ENCODE peak calls at places on chromosomes 5 and 9, in ten cellular contexts. One of them, this sample, is unnamed.

GRCh38 chr5:52783226-52783959 is 4.3 kb upstream of the ITGA1 start:
- DNase-seq in GM13977: no peak
- DNase-seq in neural crest cell: no peak
- DNase-seq in B cell: no peak
- DNase-seq in endothelial cell: no peak
- DNase-seq in AG04449: no peak
- DNase-seq in fibroblast of lung: peak
- DNase-seq in fibroblast of the aortic adventitia: no peak
- DNase-seq in activated B cell treated with CpG ODN at 0.5 μM for 24 hours: no peak
- DNase-seq in Calu3: peak
- DNase-seq in this sample: no peak

GRCh38 chr9:130770679-130771442 is 64.2 kb upstream of the ABL1 start:
- DNase-seq in fibroblast of the aortic adventitia: peak
- DNase-seq in activated B cell treated with CpG ODN at 0.5 μM for 24 hours: no peak
- DNase-seq in GM13977: peak
- DNase-seq in endothelial cell: no peak
- DNase-seq in Calu3: peak
- DNase-seq in fibroblast of lung: peak
- DNase-seq in neural crest cell: no peak
- DNase-seq in B cell: peak
- DNase-seq in AG04449: peak
- DNase-seq in this sample: peak

GRCh38 chr5:6714221-6715041 is 1.2 kb downstream of the TENT4A start:
- DNase-seq in activated B cell treated with CpG ODN at 0.5 μM for 24 hours: peak
- DNase-seq in Calu3: peak
- DNase-seq in fibroblast of the aortic adventitia: no peak
- DNase-seq in GM13977: no peak
- DNase-seq in AG04449: no peak
- DNase-seq in B cell: peak
- DNase-seq in neural crest cell: no peak
- DNase-seq in fibroblast of lung: peak
- DNase-seq in endothelial cell: peak
- DNase-seq in this sample: no peak

GRCh38 chr9:37746448-37747270 is 6.9 kb upstream of the TRMT10B start:
- DNase-seq in fibroblast of the aortic adventitia: no peak
- DNase-seq in AG04449: peak
- DNase-seq in GM13977: no peak
- DNase-seq in B cell: no peak
- DNase-seq in neural crest cell: no peak
- DNase-seq in Calu3: no peak
- DNase-seq in endothelial cell: no peak
- DNase-seq in activated B cell treated with CpG ODN at 0.5 μM for 24 hours: no peak
- DNase-seq in fibroblast of lung: peak
- DNase-seq in this sample: no peak

GRCh38 chr9:90642570-90643539 is at the start of gene DIRAS2:
- DNase-seq in GM13977: peak
- DNase-seq in AG04449: no peak
- DNase-seq in endothelial cell: peak
- DNase-seq in neural crest cell: peak
- DNase-seq in fibroblast of lung: peak
- DNase-seq in fibroblast of the aortic adventitia: peak
- DNase-seq in B cell: peak
- DNase-seq in Calu3: peak
- DNase-seq in activated B cell treated with CpG ODN at 0.5 μM for 24 hours: no peak
- DNase-seq in this sample: peak

GRCh38 chr5:68261174-68262021 is 45.8 kb downstream of the PIK3R1 start:
- DNase-seq in activated B cell treated with CpG ODN at 0.5 μM for 24 hours: no peak
- DNase-seq in fibroblast of the aortic adventitia: peak
- DNase-seq in GM13977: no peak
- DNase-seq in Calu3: no peak
- DNase-seq in B cell: no peak
- DNase-seq in neural crest cell: no peak
- DNase-seq in AG04449: no peak
- DNase-seq in fibroblast of lung: peak
- DNase-seq in endothelial cell: no peak
- DNase-seq in this sample: no peak

GRCh38 chr9:103872811-103873210 is 221.3 kb upstream of the SMC2 start:
- DNase-seq in B cell: no peak
- DNase-seq in AG04449: no peak
- DNase-seq in fibroblast of the aortic adventitia: no peak
- DNase-seq in activated B cell treated with CpG ODN at 0.5 μM for 24 hours: no peak
- DNase-seq in neural crest cell: no peak
- DNase-seq in fibroblast of lung: no peak
- DNase-seq in endothelial cell: no peak
- DNase-seq in Calu3: no peak
- DNase-seq in GM13977: no peak
- DNase-seq in this sample: no peak

GRCh38 chr5:93421498-93421897 is 159.5 kb downstream of the NR2F1-AS1 start:
- DNase-seq in B cell: no peak
- DNase-seq in endothelial cell: no peak
- DNase-seq in Calu3: no peak
- DNase-seq in fibroblast of the aortic adventitia: no peak
- DNase-seq in activated B cell treated with CpG ODN at 0.5 μM for 24 hours: no peak
- DNase-seq in fibroblast of lung: no peak
- DNase-seq in GM13977: no peak
- DNase-seq in AG04449: no peak
- DNase-seq in neural crest cell: peak
- DNase-seq in this sample: no peak

GRCh38 chr5:96657068-96657467 is 5.1 kb upstream of the CAST start:
- DNase-seq in activated B cell treated with CpG ODN at 0.5 μM for 24 hours: no peak
- DNase-seq in B cell: no peak
- DNase-seq in fibroblast of the aortic adventitia: peak
- DNase-seq in neural crest cell: no peak
- DNase-seq in AG04449: peak
- DNase-seq in Calu3: peak
- DNase-seq in fibroblast of lung: peak
- DNase-seq in endothelial cell: no peak
- DNase-seq in GM13977: peak
- DNase-seq in this sample: peak

GRCh38 chr5:14097998-14098471 is 45.1 kb upstream of the TRIO start:
- DNase-seq in fibroblast of the aortic adventitia: peak
- DNase-seq in B cell: no peak
- DNase-seq in GM13977: no peak
- DNase-seq in AG04449: peak
- DNase-seq in endothelial cell: no peak
- DNase-seq in fibroblast of lung: peak
- DNase-seq in neural crest cell: no peak
- DNase-seq in activated B cell treated with CpG ODN at 0.5 μM for 24 hours: no peak
- DNase-seq in Calu3: no peak
- DNase-seq in this sample: no peak

GRCh38 chr5:79853676-79854418 is 137.2 kb downstream of the MTX3 start:
- DNase-seq in B cell: no peak
- DNase-seq in fibroblast of lung: peak
- DNase-seq in GM13977: no peak
- DNase-seq in fibroblast of the aortic adventitia: no peak
- DNase-seq in endothelial cell: no peak
- DNase-seq in AG04449: no peak
- DNase-seq in activated B cell treated with CpG ODN at 0.5 μM for 24 hours: no peak
- DNase-seq in Calu3: peak
- DNase-seq in neural crest cell: no peak
- DNase-seq in this sample: no peak

GRCh38 chr5:138635268-138635667 is 60.1 kb upstream of the HSPA9 start:
- DNase-seq in AG04449: no peak
- DNase-seq in B cell: no peak
- DNase-seq in activated B cell treated with CpG ODN at 0.5 μM for 24 hours: no peak
- DNase-seq in endothelial cell: no peak
- DNase-seq in GM13977: no peak
- DNase-seq in neural crest cell: no peak
- DNase-seq in fibroblast of lung: peak
- DNase-seq in Calu3: no peak
- DNase-seq in fibroblast of the aortic adventitia: peak
- DNase-seq in this sample: no peak

GRCh38 chr5:177085985-177086917 is at the start of gene FGFR4:
- DNase-seq in neural crest cell: peak
- DNase-seq in endothelial cell: peak
- DNase-seq in activated B cell treated with CpG ODN at 0.5 μM for 24 hours: no peak
- DNase-seq in AG04449: no peak
- DNase-seq in fibroblast of the aortic adventitia: peak
- DNase-seq in fibroblast of lung: peak
- DNase-seq in GM13977: peak
- DNase-seq in B cell: peak
- DNase-seq in Calu3: peak
- DNase-seq in this sample: peak

DNA sequence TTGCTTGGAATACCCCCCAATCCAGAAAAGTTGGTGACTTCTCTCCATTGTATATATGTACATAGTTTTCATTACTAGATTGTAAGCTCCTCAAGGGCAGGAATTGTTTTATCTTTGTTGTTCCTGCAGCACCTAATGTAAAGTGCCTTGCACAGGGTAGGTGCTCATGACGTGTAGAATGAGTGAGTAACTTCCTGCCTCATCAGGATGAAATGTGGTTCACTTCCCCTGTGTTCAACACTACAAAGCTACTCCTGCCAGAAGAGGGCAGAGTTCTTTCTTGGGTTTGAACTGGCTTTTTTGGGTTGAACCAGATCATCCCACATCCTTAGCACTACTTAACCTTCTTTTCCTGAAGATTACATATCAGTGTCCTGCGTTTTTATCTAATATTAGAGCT is 23.9 kb downstream of the GTF3C4 start:
- DNase-seq in activated B cell treated with CpG ODN at 0.5 μM for 24 hours: no peak
- DNase-seq in fibroblast of lung: peak
- DNase-seq in B cell: peak
- DNase-seq in AG04449: no peak
- DNase-seq in neural crest cell: no peak
- DNase-seq in fibroblast of the aortic adventitia: no peak
- DNase-seq in Calu3: no peak
- DNase-seq in GM13977: no peak
- DNase-seq in endothelial cell: no peak
- DNase-seq in this sample: no peak
- TF ChIP-seq CTCF in activated B cell treated with CpG ODN at 0.5 μM for 24 hours: no peak
- TF ChIP-seq CTCF in fibroblast of lung: no peak
- TF ChIP-seq CTCF in B cell: no peak
- TF ChIP-seq CTCF in AG04449: no peak
- TF ChIP-seq CTCF in neural crest cell: no peak
- TF ChIP-seq CTCF in fibroblast of the aortic adventitia: no peak
- TF ChIP-seq CTCF in Calu3: no peak
- TF ChIP-seq CTCF in GM13977: no peak
- TF ChIP-seq CTCF in endothelial cell: no peak
- TF ChIP-seq CTCF in this sample: peak

DNA sequence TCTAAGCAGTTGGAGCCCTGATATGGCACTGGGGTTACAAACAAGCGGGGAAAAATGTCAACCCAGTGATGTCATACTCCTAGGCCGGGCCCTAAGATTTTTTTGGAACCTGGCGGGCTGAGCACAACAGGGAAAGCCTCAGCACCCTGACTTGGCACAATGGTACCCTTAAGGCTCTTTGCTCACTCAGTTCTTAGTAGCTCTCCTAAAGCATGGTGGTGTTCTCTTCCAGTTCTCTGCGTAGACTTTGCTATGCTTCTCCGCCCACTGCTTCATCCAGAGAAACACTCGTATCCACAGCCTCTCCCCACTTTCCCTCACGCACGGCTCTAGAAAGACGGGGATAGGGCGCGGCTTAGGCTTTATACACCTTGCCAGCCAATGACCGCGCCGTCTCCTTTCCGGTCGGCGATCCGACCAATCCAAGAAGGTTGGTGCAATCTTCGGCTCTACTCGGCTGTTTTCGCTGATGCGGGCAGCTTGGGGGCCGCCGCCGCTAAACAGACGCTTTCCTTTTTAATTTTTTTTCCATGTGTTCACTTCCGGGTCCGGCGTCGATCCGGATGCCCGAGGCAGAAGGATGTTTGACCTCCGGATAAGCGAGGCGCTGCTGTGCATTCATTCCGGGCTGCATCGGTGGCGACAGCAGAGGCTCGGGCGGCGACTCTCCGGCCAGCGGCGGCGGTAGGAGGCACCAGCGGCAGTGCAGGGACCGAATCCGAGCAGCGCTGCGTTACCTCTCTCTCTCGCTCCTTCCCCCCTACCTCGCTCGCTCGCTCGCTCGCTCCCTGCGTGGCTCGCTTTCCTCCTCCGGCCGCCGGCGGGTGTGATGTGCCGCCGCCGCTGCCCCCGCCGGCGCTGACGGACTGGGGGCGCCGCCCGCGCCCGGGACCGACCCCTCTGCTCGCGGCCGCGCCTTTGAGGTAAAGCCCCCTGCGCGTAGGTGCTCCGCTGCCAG is at the start of gene CSNK1G3:
- DNase-seq in B cell: peak
- DNase-seq in activated B cell treated with CpG ODN at 0.5 μM for 24 hours: peak
- DNase-seq in Calu3: peak
- DNase-seq in AG04449: peak
- DNase-seq in fibroblast of lung: peak
- DNase-seq in fibroblast of the aortic adventitia: peak
- DNase-seq in neural crest cell: peak
- DNase-seq in GM13977: peak
- DNase-seq in endothelial cell: peak
- DNase-seq in this sample: peak
- TF ChIP-seq CTCF in B cell: no peak
- TF ChIP-seq CTCF in activated B cell treated with CpG ODN at 0.5 μM for 24 hours: no peak
- TF ChIP-seq CTCF in Calu3: no peak
- TF ChIP-seq CTCF in AG04449: no peak
- TF ChIP-seq CTCF in fibroblast of lung: no peak
- TF ChIP-seq CTCF in fibroblast of the aortic adventitia: no peak
- TF ChIP-seq CTCF in neural crest cell: no peak
- TF ChIP-seq CTCF in GM13977: no peak
- TF ChIP-seq CTCF in endothelial cell: no peak
- TF ChIP-seq CTCF in this sample: peak

DNA sequence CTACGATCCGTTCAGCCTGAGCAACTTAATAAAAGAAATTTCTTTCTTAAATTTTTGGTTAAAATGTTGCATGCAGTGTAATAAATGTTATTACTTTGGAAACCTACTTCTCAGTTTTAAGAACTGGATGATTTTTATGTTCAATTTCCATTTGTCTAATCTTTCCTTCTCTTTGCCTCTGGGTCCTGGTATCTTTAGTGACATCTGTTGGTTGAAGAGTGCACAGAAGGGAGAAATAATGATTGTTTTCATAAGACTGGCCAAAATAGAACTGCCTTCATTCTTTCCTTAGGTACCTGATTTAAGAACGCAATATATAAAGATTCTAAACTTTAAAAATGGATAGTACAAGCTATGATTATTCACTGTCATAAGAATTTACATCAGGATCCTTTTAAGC is 83.0 kb upstream of the TLX3 start:
- DNase-seq in neural crest cell: no peak
- DNase-seq in Calu3: no peak
- DNase-seq in AG04449: no peak
- DNase-seq in fibroblast of lung: no peak
- DNase-seq in GM13977: no peak
- DNase-seq in fibroblast of the aortic adventitia: no peak
- DNase-seq in activated B cell treated with CpG ODN at 0.5 μM for 24 hours: no peak
- DNase-seq in endothelial cell: no peak
- DNase-seq in B cell: no peak
- DNase-seq in this sample: no peak
- TF ChIP-seq CTCF in neural crest cell: peak
- TF ChIP-seq CTCF in Calu3: no peak
- TF ChIP-seq CTCF in AG04449: peak
- TF ChIP-seq CTCF in fibroblast of lung: peak
- TF ChIP-seq CTCF in GM13977: no peak
- TF ChIP-seq CTCF in fibroblast of the aortic adventitia: no peak
- TF ChIP-seq CTCF in activated B cell treated with CpG ODN at 0.5 μM for 24 hours: no peak
- TF ChIP-seq CTCF in endothelial cell: no peak
- TF ChIP-seq CTCF in B cell: no peak
- TF ChIP-seq CTCF in this sample: no peak

GRCh38 chr5:64570395-64570996 is 64.7 kb downstream of the RGS7BP start:
- DNase-seq in AG04449: no peak
- DNase-seq in neural crest cell: no peak
- DNase-seq in Calu3: no peak
- DNase-seq in GM13977: no peak
- DNase-seq in fibroblast of lung: no peak
- DNase-seq in B cell: no peak
- DNase-seq in activated B cell treated with CpG ODN at 0.5 μM for 24 hours: no peak
- DNase-seq in endothelial cell: no peak
- DNase-seq in fibroblast of the aortic adventitia: no peak
- DNase-seq in this sample: no peak

GRCh38 chr5:64576241-64576640 is 70.4 kb downstream of the RGS7BP start:
- DNase-seq in AG04449: no peak
- DNase-seq in endothelial cell: no peak
- DNase-seq in Calu3: no peak
- DNase-seq in neural crest cell: no peak
- DNase-seq in fibroblast of lung: no peak
- DNase-seq in activated B cell treated with CpG ODN at 0.5 μM for 24 hours: no peak
- DNase-seq in B cell: no peak
- DNase-seq in fibroblast of the aortic adventitia: peak
- DNase-seq in GM13977: no peak
- DNase-seq in this sample: no peak
- TF ChIP-seq CTCF in AG04449: no peak
- TF ChIP-seq CTCF in endothelial cell: no peak
- TF ChIP-seq CTCF in Calu3: no peak
- TF ChIP-seq CTCF in neural crest cell: no peak
- TF ChIP-seq CTCF in fibroblast of lung: no peak
- TF ChIP-seq CTCF in activated B cell treated with CpG ODN at 0.5 μM for 24 hours: no peak
- TF ChIP-seq CTCF in B cell: no peak
- TF ChIP-seq CTCF in fibroblast of the aortic adventitia: no peak
- TF ChIP-seq CTCF in GM13977: no peak
- TF ChIP-seq CTCF in this sample: no peak